ENCODE peak calls at places on chromosomes 5 and 9, in four cellular contexts. Y is RWPE2; K is CD8-positive, alpha-beta T cell; W is NT2/D1. M is an unnamed sample. For H3K36me3, the result is how much of the 10 kb centered on the place peaks cover.

GRCh38 chr5:135930029-135930948 is 24.5 kb downstream of the LECT2 start:
- DNase-seq in K (no peak), W (peak), Y (no peak), M (no peak)

GRCh38 chr5:79560774-79561524 is 47.0 kb upstream of the HOMER1 start:
- DNase-seq in Y (no peak), K (no peak), W (no peak), M (no peak)

GRCh38 chr5:170095687-170096086 is 10.0 kb upstream of the FOXI1 start:
- DNase-seq in Y (no peak), W (no peak), K (no peak), M (no peak)

GRCh38 chr5:96648023-96648422 is 14.2 kb upstream of the CAST start:
- DNase-seq in K (no peak), Y (no peak), W (no peak), M (no peak)

GRCh38 chr9:135820661-135821060 is 86.7 kb downstream of the CAMSAP1 start:
- DNase-seq in Y (no peak), W (no peak), K (no peak), M (peak)

GRCh38 chr5:154518438-154518867 is 40.4 kb upstream of the HAND1 start:
- DNase-seq in W (no peak), Y (no peak), K (no peak), M (no peak)

GRCh38 chr5:135246605-135246922 is 152.5 kb downstream of the MACROH2A1 start:
- DNase-seq in W (no peak), K (no peak), Y (no peak), M (peak)

GRCh38 chr5:54624671-54625583 is 107.4 kb downstream of the SNX18 start:
- DNase-seq in W (no peak), Y (no peak), K (no peak), M (no peak)

GRCh38 chr5:96790851-96791513 is 16.8 kb downstream of the ERAP1 start:
- DNase-seq in Y (no peak), W (no peak), K (no peak), M (no peak)

GRCh38 chr5:82749453-82749852 is 327.7 kb downstream of the TMEM167A start:
- DNase-seq in Y (no peak), W (no peak), K (no peak), M (no peak)

GRCh38 chr9:127067603-127068220 is 54.7 kb downstream of the ANGPTL2 start:
- DNase-seq in Y (no peak), K (no peak), W (no peak), M (no peak)

GRCh38 chr5:138353550-138353893 is 1.0 kb downstream of the KDM3B start:
- DNase-seq in K (peak), Y (no peak), W (no peak), M (no peak)

GRCh38 chr5:137192293-137192743 is 306.8 kb downstream of the SPOCK1 start:
- DNase-seq in W (no peak), K (no peak), Y (peak), M (no peak)

GRCh38 chr5:55502759-55503158 is 32.0 kb downstream of the PLPP1 start:
- DNase-seq in Y (no peak), K (no peak), W (no peak), M (no peak)

GRCh38 chr5:134403951-134404350 is 7.7 kb downstream of the CDKN2AIPNL start:
- DNase-seq in K (no peak), Y (no peak), W (no peak), M (no peak)

GRCh38 chr5:103345461-103345860 is 86.9 kb downstream of the MACIR start:
- DNase-seq in Y (no peak), W (no peak), K (no peak), M (no peak)

GRCh38 chr5:93018461-93018860 is 562.6 kb downstream of the NR2F1-AS1 start:
- DNase-seq in W (no peak), Y (no peak), K (no peak), M (no peak)

GRCh38 chr5:87121315-87122170 is 146.1 kb upstream of the RASA1 start:
- DNase-seq in Y (peak), W (no peak), K (peak), M (peak)

GRCh38 chr9:37036237-37037136 is 2.4 kb upstream of the PAX5 start:
- DNase-seq in Y (no peak), K (no peak), W (no peak), M (no peak)
- H3K4me3 ChIP-seq in Y (peak), K (peak), W (peak), M (peak)

GRCh38 chr9:130026583-130027427 is 16.2 kb downstream of the FNBP1 start:
- DNase-seq in Y (no peak), W (no peak), K (no peak), M (no peak)

GRCh38 chr9:130022566-130023146 is 20.3 kb downstream of the FNBP1 start:
- DNase-seq in Y (no peak), W (no peak), K (no peak), M (no peak)

GRCh38 chr9:130024597-130024994 is 18.4 kb downstream of the FNBP1 start:
- DNase-seq in K (no peak), W (no peak), Y (peak), M (no peak)

GRCh38 chr9:130023147-130023787 is 19.7 kb downstream of the FNBP1 start:
- DNase-seq in K (no peak), Y (no peak), W (no peak), M (no peak)

DNA sequence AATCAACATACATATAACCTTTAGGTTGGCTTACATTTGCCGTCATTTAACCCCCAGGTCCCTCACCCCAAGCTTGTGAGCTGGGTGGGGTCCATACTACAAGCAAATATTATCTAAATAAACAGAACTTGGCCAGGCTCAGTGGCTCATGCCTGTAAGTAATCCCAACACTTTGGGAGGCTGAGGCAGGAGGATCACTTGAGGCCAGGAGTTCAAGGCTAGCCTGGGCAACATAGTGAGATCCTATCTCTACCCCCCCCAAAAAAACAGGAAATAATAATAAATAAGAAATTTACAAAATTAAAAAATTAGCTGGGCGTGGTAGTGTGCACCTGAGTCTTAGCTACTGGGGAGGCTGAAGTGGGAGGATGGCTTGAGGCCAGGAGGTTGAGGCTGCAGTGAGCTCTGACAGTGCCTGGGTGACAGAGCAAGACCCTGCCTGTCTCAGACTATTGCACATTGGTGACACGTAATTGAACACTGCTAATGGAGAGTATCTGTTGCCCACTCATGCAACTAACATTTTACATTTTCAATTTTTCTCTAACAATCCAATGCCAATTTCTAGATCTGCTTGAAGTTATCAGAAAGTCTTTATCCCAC is 18.9 kb downstream of the FNBP1 start:
- DNase-seq in K (no peak), Y (no peak), W (no peak), M (no peak)
- H3K36me3 ChIP-seq in K (under half), Y (under half), W (under half), M (under half)

GRCh38 chr5:44389410-44389879 is at the start of gene FGF10:
- DNase-seq in K (no peak), W (peak), Y (no peak), M (peak)
- H3K4me3 ChIP-seq in K (no peak), W (peak), Y (no peak), M (peak)

DNA sequence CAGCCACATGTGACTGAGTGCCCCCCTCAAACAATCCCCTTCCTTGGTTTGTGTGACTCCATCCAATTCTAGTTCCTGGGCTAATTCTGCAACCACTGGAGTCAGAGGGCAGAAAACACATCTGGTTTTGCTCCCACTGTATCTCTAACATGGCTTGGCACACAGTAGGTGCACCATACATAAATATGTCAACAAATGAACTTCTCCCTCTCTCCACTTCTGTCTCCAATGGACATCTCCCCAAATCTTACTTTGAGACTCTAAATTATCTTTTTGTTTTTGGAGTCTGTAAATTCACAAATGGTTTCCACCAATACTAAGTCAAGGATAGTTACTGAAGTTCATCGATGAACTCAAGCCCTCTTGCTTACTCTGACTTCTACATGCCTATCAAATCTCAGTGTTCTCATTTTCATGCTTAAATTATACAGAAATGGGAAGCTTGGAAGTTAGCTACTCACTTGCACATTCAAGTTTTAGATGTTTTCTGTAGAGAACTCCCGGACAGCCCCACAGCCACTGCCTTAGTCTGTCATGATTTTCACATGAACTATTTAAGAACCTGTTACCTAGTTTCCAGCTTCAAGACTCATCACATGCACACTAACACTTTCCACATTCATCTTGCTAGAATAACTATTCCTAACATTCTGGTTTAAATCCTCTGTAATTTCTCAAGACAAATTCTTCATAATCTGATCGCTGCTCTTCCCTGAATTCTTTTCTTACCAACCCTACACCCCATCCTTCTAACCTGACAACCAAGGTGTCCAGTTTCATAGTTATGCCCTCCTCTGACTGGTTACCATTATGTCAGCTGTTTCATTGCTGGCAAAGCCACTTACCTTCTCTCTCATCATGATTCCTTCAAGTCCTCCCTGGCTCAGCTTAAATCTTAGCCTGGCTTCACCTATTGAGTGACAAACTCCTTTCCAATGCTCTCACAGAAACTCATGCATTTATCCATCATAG is 6.0 kb downstream of the RPL37 start:
- DNase-seq in Y (no peak), W (no peak), K (no peak), M (no peak)
- H3K36me3 ChIP-seq in Y (half or more), W (half or more), K (half or more), M (under half)

GRCh38 chr5:72302171-72302570 is 17.9 kb downstream of the MRPS27 start:
- DNase-seq in W (peak), Y (no peak), K (no peak), M (no peak)

GRCh38 chr5:72296251-72296650 is 23.8 kb downstream of the MRPS27 start:
- DNase-seq in Y (no peak), K (no peak), W (no peak), M (no peak)

GRCh38 chr5:72298711-72299110 is 21.3 kb downstream of the MRPS27 start:
- DNase-seq in K (no peak), Y (no peak), W (no peak), M (no peak)

GRCh38 chr5:72301557-72301956 is 18.5 kb downstream of the MRPS27 start:
- DNase-seq in K (no peak), W (no peak), Y (no peak), M (no peak)

GRCh38 chr5:72300590-72301339 is 19.3 kb downstream of the MRPS27 start:
- DNase-seq in Y (no peak), K (no peak), W (no peak), M (no peak)
- H3K4me3 ChIP-seq in Y (no peak), K (no peak), W (no peak), M (no peak)

GRCh38 chr5:175354961-175355360 is 89.0 kb downstream of the DRD1 start:
- DNase-seq in K (no peak), W (no peak), Y (no peak), M (no peak)
- H3K36me3 ChIP-seq in K (under half), W (under half), Y (under half), M (under half)

GRCh38 chr9:132986114-132986513 is 7.6 kb downstream of the GFI1B start:
- DNase-seq in Y (no peak), K (no peak), W (no peak), M (no peak)

GRCh38 chr9:132985063-132985350 is 6.5 kb downstream of the GFI1B start:
- DNase-seq in W (no peak), Y (no peak), K (no peak), M (no peak)

GRCh38 chr9:132985489-132985888 is 7.0 kb downstream of the GFI1B start:
- DNase-seq in W (no peak), K (no peak), Y (no peak), M (no peak)

GRCh38 chr9:132983814-132984201 is 5.3 kb downstream of the GFI1B start:
- DNase-seq in K (no peak), Y (no peak), W (no peak), M (no peak)

DNA sequence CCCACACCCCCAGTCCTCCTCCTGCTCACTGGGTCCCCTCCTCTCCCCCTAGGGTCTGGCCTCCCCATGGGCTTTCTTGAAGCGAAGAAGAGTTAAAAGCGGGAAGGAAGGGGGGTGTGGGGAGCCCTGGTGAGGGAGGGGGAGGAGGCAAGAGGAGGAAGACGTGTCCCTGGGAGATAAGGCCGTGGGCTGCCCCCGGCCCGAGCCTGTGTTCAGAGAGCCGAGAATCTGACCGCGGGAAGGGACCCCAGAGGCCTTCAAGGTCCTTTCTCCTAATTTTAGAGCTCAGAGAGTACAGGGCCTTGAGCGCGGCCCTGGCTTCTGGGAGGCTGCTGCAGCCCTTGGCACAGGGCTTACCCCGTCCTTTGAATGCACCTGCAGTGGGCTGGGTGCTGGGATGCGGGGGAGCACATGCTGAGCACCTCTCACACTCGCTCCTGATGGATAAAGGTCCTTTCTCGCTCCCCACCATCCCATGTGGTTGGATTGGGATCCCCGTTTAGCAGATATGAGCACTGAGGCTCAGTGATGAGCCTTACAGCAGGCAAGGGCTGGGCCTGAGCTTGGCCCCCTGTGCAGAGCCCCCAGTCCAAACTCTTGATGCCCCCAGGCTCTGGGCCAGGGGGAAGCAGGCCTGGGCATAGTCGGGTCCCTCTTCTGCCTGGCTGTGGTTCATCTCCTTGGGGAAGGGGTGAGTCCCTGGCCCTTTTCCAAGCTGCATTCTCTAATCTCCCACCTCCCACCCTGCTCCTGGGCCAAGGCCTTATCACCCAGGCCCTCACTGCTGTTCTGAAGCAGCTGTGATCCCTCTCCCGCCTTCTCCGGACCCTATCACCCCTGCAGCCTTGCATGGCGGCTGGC is 5.9 kb downstream of the GFI1B start:
- DNase-seq in W (no peak), Y (no peak), K (no peak), M (no peak)
- H3K4me3 ChIP-seq in W (no peak), Y (no peak), K (no peak), M (no peak)

M was measured in breast epithelium.